ENCODE peak calls at places on chromosomes 16 and 17, in four cellular contexts. One of them, this sample, is unnamed.
A peak's percentile ranks its signal among the peaks of the same experiment; 100 is the strongest.

GRCh38 chr17:2087597-2088211 is 32.8 kb downstream of the HIC1 start:
- DNase-seq in left lung: no peak
- DNase-seq in naive thymus-derived CD4-positive, alpha-beta T cell: no peak
- DNase-seq in OCI-LY7: peak; percentile 30
- DNase-seq in this sample: no peak

GRCh38 chr17:58302171-58302918 is 21.6 kb upstream of the MPO start:
- DNase-seq in naive thymus-derived CD4-positive, alpha-beta T cell: no peak
- DNase-seq in OCI-LY7: peak; percentile 22
- DNase-seq in left lung: no peak
- DNase-seq in this sample: peak; percentile 16

GRCh38 chr16:2786061-2786825 is 1.1 kb downstream of the PRSS33 start:
- DNase-seq in left lung: peak; percentile 30
- DNase-seq in naive thymus-derived CD4-positive, alpha-beta T cell: no peak
- DNase-seq in OCI-LY7: no peak
- DNase-seq in this sample: no peak

GRCh38 chr17:19569785-19570496 is 36.3 kb downstream of the SLC47A1 start:
- DNase-seq in naive thymus-derived CD4-positive, alpha-beta T cell: no peak
- DNase-seq in OCI-LY7: peak; percentile 63
- DNase-seq in left lung: no peak
- DNase-seq in this sample: no peak

GRCh38 chr16:82882982-82883863 is 256.5 kb downstream of the CDH13 start:
- DNase-seq in naive thymus-derived CD4-positive, alpha-beta T cell: no peak
- DNase-seq in left lung: no peak
- DNase-seq in OCI-LY7: peak; percentile 51
- DNase-seq in this sample: no peak

GRCh38 chr17:47085736-47086135 is 103.4 kb downstream of the CDC27 start:
- DNase-seq in left lung: no peak
- DNase-seq in OCI-LY7: no peak
- DNase-seq in naive thymus-derived CD4-positive, alpha-beta T cell: no peak
- DNase-seq in this sample: no peak

GRCh38 chr17:28747046-28747691 is 3.4 kb downstream of the TRAF4 start:
- DNase-seq in left lung: peak; percentile 83
- DNase-seq in naive thymus-derived CD4-positive, alpha-beta T cell: no peak
- DNase-seq in OCI-LY7: no peak
- DNase-seq in this sample: peak; percentile 91

GRCh38 chr17:9195346-9195870 is 174.1 kb downstream of the NTN1 start:
- DNase-seq in OCI-LY7: no peak
- DNase-seq in left lung: peak; percentile 47
- DNase-seq in naive thymus-derived CD4-positive, alpha-beta T cell: no peak
- DNase-seq in this sample: no peak

GRCh38 chr16:64008131-64008530 is 1113.7 kb downstream of the CDH11 start:
- DNase-seq in left lung: no peak
- DNase-seq in OCI-LY7: no peak
- DNase-seq in naive thymus-derived CD4-positive, alpha-beta T cell: no peak
- DNase-seq in this sample: no peak

GRCh38 chr17:48628641-48629410 is 2.7 kb upstream of the HOXB9 start:
- DNase-seq in OCI-LY7: no peak
- DNase-seq in naive thymus-derived CD4-positive, alpha-beta T cell: no peak
- DNase-seq in left lung: no peak
- DNase-seq in this sample: no peak

GRCh38 chr16:67271446-67271845 is 7.9 kb upstream of the PLEKHG4 start:
- DNase-seq in OCI-LY7: no peak
- DNase-seq in naive thymus-derived CD4-positive, alpha-beta T cell: no peak
- DNase-seq in left lung: no peak
- DNase-seq in this sample: no peak

GRCh38 chr16:1125471-1125870 is 27.4 kb upstream of the CACNA1H start:
- DNase-seq in left lung: no peak
- DNase-seq in OCI-LY7: no peak
- DNase-seq in naive thymus-derived CD4-positive, alpha-beta T cell: no peak
- DNase-seq in this sample: peak; percentile 30

DNA sequence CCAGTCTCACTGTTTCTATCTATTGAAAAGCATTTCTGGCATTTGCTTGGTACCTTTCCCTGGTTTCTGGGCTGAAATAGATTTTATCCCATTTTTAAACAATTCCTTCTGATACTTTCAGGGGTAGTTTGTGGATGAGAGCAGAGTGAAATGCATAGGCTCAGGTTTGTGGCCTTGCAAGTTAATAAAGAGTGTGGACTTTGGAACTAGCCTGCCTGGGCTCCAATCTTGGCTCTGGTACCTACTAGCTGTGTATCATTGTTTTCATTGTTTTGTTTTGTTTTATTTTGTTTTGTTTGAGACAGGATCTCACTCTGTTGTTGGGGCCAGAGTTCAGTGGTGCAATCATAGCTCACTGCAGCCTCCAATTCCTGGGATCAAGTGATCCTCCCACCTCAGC is 175.5 kb downstream of the PRKCB start:
- DNase-seq in left lung: no peak
- DNase-seq in naive thymus-derived CD4-positive, alpha-beta T cell: no peak
- DNase-seq in OCI-LY7: no peak
- DNase-seq in this sample: no peak
- H3K4me1 ChIP-seq in left lung: no peaks in the 10 kb centered on the region
- H3K4me1 ChIP-seq in naive thymus-derived CD4-positive, alpha-beta T cell: peaks cover 47% of the 10 kb centered on the region
- H3K4me1 ChIP-seq in OCI-LY7: peaks cover 65% of the 10 kb centered on the region
- H3K4me1 ChIP-seq in this sample: peaks cover 6% of the 10 kb centered on the region

GRCh38 chr16:57155702-57156350 is 30.0 kb downstream of the PSME3IP1 start:
- DNase-seq in OCI-LY7: no peak
- DNase-seq in naive thymus-derived CD4-positive, alpha-beta T cell: no peak
- DNase-seq in left lung: no peak
- DNase-seq in this sample: no peak

GRCh38 chr16:57152096-57153093 is 33.4 kb downstream of the PSME3IP1 start:
- DNase-seq in naive thymus-derived CD4-positive, alpha-beta T cell: no peak
- DNase-seq in OCI-LY7: no peak
- DNase-seq in left lung: peak; percentile 10
- DNase-seq in this sample: no peak

GRCh38 chr16:57159447-57159846 is 26.4 kb downstream of the PSME3IP1 start:
- DNase-seq in left lung: no peak
- DNase-seq in naive thymus-derived CD4-positive, alpha-beta T cell: no peak
- DNase-seq in OCI-LY7: no peak
- DNase-seq in this sample: no peak

GRCh38 chr16:57153841-57154240 is 32.0 kb downstream of the PSME3IP1 start:
- DNase-seq in naive thymus-derived CD4-positive, alpha-beta T cell: no peak
- DNase-seq in OCI-LY7: no peak
- DNase-seq in left lung: no peak
- DNase-seq in this sample: no peak

GRCh38 chr16:57156351-57156703 is 29.5 kb downstream of the PSME3IP1 start:
- DNase-seq in left lung: no peak
- DNase-seq in OCI-LY7: no peak
- DNase-seq in naive thymus-derived CD4-positive, alpha-beta T cell: no peak
- DNase-seq in this sample: no peak
- H3K4me1 ChIP-seq in left lung: no peaks in the 10 kb centered on the region
- H3K4me1 ChIP-seq in OCI-LY7: peaks cover 3% of the 10 kb centered on the region
- H3K4me1 ChIP-seq in naive thymus-derived CD4-positive, alpha-beta T cell: no peaks in the 10 kb centered on the region
- H3K4me1 ChIP-seq in this sample: peaks cover 13% of the 10 kb centered on the region

GRCh38 chr17:45429338-45430005 is 3.2 kb downstream of the ARHGAP27 start:
- DNase-seq in OCI-LY7: no peak
- DNase-seq in left lung: peak; percentile 79
- DNase-seq in naive thymus-derived CD4-positive, alpha-beta T cell: no peak
- DNase-seq in this sample: peak; percentile 64
- H3K4me1 ChIP-seq in OCI-LY7: peaks cover 41% of the 10 kb centered on the region
- H3K4me1 ChIP-seq in left lung: peaks cover 30% of the 10 kb centered on the region
- H3K4me1 ChIP-seq in naive thymus-derived CD4-positive, alpha-beta T cell: peaks cover 14% of the 10 kb centered on the region
- H3K4me1 ChIP-seq in this sample: peaks cover 68% of the 10 kb centered on the region

GRCh38 chr17:31251075-31251474 is 46.0 kb downstream of the OMG start:
- DNase-seq in left lung: no peak
- DNase-seq in naive thymus-derived CD4-positive, alpha-beta T cell: no peak
- DNase-seq in OCI-LY7: no peak
- DNase-seq in this sample: no peak
- H3K4me1 ChIP-seq in left lung: no peaks in the 10 kb centered on the region
- H3K4me1 ChIP-seq in naive thymus-derived CD4-positive, alpha-beta T cell: no peaks in the 10 kb centered on the region
- H3K4me1 ChIP-seq in OCI-LY7: peaks cover 19% of the 10 kb centered on the region
- H3K4me1 ChIP-seq in this sample: no peaks in the 10 kb centered on the region

GRCh38 chr17:81291662-81292061 is 3.4 kb downstream of the SLC38A10 start:
- DNase-seq in OCI-LY7: peak; percentile 78
- DNase-seq in left lung: peak; percentile 92
- DNase-seq in naive thymus-derived CD4-positive, alpha-beta T cell: peak; percentile 75
- DNase-seq in this sample: peak; percentile 83
- H3K4me1 ChIP-seq in OCI-LY7: peaks cover 27% of the 10 kb centered on the region
- H3K4me1 ChIP-seq in left lung: peaks cover 10% of the 10 kb centered on the region
- H3K4me1 ChIP-seq in naive thymus-derived CD4-positive, alpha-beta T cell: peaks cover 24% of the 10 kb centered on the region
- H3K4me1 ChIP-seq in this sample: peaks cover 67% of the 10 kb centered on the region

DNA sequence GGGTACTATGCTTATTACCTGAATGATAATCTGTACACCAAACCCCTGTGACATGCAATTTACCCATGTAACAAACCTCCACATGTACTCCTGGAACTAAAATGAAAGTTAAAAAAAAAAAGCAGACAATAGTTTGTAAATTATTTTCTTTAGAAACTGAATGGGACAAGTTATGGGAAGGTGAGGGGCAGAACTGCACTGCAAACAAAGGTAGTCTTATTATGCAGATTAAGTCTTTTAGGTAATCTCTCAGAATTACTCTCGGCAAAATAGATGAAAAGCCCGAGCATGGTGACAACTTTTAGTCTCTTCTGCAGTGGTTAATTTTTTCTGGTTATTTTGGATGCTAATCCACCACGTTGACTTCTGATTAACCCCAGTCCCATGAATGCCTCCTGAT is 25.5 kb downstream of the LDAF1 start:
- DNase-seq in OCI-LY7: no peak
- DNase-seq in left lung: no peak
- DNase-seq in naive thymus-derived CD4-positive, alpha-beta T cell: no peak
- DNase-seq in this sample: no peak
- H3K4me1 ChIP-seq in OCI-LY7: no peaks in the 10 kb centered on the region
- H3K4me1 ChIP-seq in left lung: no peaks in the 10 kb centered on the region
- H3K4me1 ChIP-seq in naive thymus-derived CD4-positive, alpha-beta T cell: no peaks in the 10 kb centered on the region
- H3K4me1 ChIP-seq in this sample: peaks cover 10% of the 10 kb centered on the region